ENCODE peak calls at places on chromosomes 1 and 21, in eight cellular contexts. L is ELR; U is endothelial cell of umbilical vein; Q is CD8-positive, alpha-beta T cell; B is foreskin keratinocyte; K is GM03348; T is activated CD4-positive, alpha-beta T cell treated with anti-CD3 and anti-CD28 coated beads, Interleukin-2, amount 50 U/mL, for 1 hour; D is T1000. G is an unnamed sample.

GRCh38 chr1:30856260-30856790 is 52.2 kb downstream of the SDC3 start:
- DNase-seq in L (no peak), U (no peak), Q (no peak), B (no peak), K (peak), T (no peak), D (no peak), G (no peak)

GRCh38 chr1:212037900-212038299 is 2.4 kb downstream of the DTL start:
- DNase-seq in L (peak), U (no peak), Q (no peak), B (no peak), K (no peak), T (no peak), D (no peak), G (no peak)

GRCh38 chr1:193408782-193409293 is 222.4 kb upstream of the B3GALT2 start:
- DNase-seq in L (peak), U (peak), Q (no peak), B (peak), K (no peak), T (peak), D (peak), G (peak)

GRCh38 chr1:113747376-113747775 is 11.9 kb downstream of the PHTF1 start:
- DNase-seq in L (peak), U (no peak), Q (no peak), B (peak), K (peak), T (no peak), D (no peak), G (peak)

GRCh38 chr21:42337830-42338729 is 12.7 kb downstream of the TFF2 start:
- DNase-seq in L (peak), U (peak), Q (peak), B (peak), K (no peak), T (peak), D (no peak), G (no peak)

GRCh38 chr1:236535190-236535589 is 11.4 kb downstream of the LGALS8 start:
- DNase-seq in L (no peak), U (no peak), Q (no peak), B (no peak), K (no peak), T (no peak), D (no peak), G (no peak)

GRCh38 chr1:211324992-211325775 is 1.4 kb upstream of the TRAF5 start:
- DNase-seq in L (no peak), U (no peak), Q (no peak), B (no peak), K (no peak), T (no peak), D (no peak), G (no peak)

GRCh38 chr21:44755227-44755626 is 43.9 kb upstream of the TSPEAR start:
- DNase-seq in L (peak), U (peak), Q (no peak), B (no peak), K (no peak), T (no peak), D (no peak), G (no peak)

GRCh38 chr1:30895382-30895941 is 13.1 kb downstream of the SDC3 start:
- DNase-seq in L (no peak), U (no peak), Q (no peak), B (no peak), K (no peak), T (no peak), D (no peak), G (no peak)

GRCh38 chr1:182196897-182197546 is 135.5 kb upstream of the ZNF648 start:
- DNase-seq in L (no peak), U (no peak), Q (no peak), B (no peak), K (no peak), T (no peak), D (no peak), G (no peak)

GRCh38 chr1:153937331-153937730 is 9.2 kb downstream of the DENND4B start:
- DNase-seq in L (no peak), U (no peak), Q (no peak), B (no peak), K (no peak), T (no peak), D (no peak), G (no peak)

GRCh38 chr1:208081972-208082371 is 162.2 kb downstream of the PLXNA2 start:
- DNase-seq in L (no peak), U (no peak), Q (no peak), B (no peak), K (no peak), T (peak), D (no peak), G (no peak)

GRCh38 chr1:232473319-232473718 is 156.6 kb downstream of the SIPA1L2 start:
- DNase-seq in L (peak), U (no peak), Q (no peak), B (no peak), K (peak), T (no peak), D (no peak), G (peak)

GRCh38 chr1:26358411-26359384 is 4.8 kb upstream of the CRYBG2 start:
- DNase-seq in L (peak), U (no peak), Q (peak), B (peak), K (no peak), T (peak), D (no peak), G (no peak)

GRCh38 chr1:8939362-8939995 is 6.2 kb upstream of the CA6 start:
- DNase-seq in L (peak), U (no peak), Q (no peak), B (peak), K (no peak), T (no peak), D (no peak), G (peak)

GRCh38 chr1:58441699-58442098 is 104.8 kb downstream of the OMA1 start:
- DNase-seq in L (no peak), U (no peak), Q (no peak), B (no peak), K (no peak), T (no peak), D (no peak), G (no peak)

GRCh38 chr1:49294539-49294938 is 517.8 kb upstream of the BEND5 start:
- DNase-seq in L (no peak), U (no peak), Q (no peak), B (no peak), K (no peak), T (no peak), D (no peak), G (no peak)

GRCh38 chr21:44831227-44831626 is 13.4 kb upstream of the SUMO3 start:
- DNase-seq in L (no peak), U (no peak), Q (no peak), B (no peak), K (no peak), T (no peak), D (no peak), G (no peak)

GRCh38 chr1:180504186-180504585 is 1.8 kb upstream of the ACBD6 start:
- DNase-seq in L (no peak), U (no peak), Q (no peak), B (no peak), K (no peak), T (no peak), D (no peak), G (no peak)

GRCh38 chr1:18875107-18875795 is 15.8 kb upstream of the TAS1R2 start:
- DNase-seq in L (peak), U (peak), Q (peak), B (peak), K (peak), T (peak), D (peak), G (peak)

GRCh38 chr1:201408815-201409200 is 9.7 kb upstream of the LAD1 start:
- DNase-seq in L (no peak), U (no peak), Q (no peak), B (no peak), K (no peak), T (no peak), D (no peak), G (no peak)

GRCh38 chr1:200535605-200536004 is 84.9 kb downstream of the KIF14 start:
- DNase-seq in L (peak), U (peak), Q (peak), B (peak), K (no peak), T (peak), D (no peak), G (peak)

GRCh38 chr1:151992345-151993083 is 1.1 kb downstream of the S100A10 start:
- DNase-seq in L (peak), U (peak), Q (peak), B (peak), K (peak), T (peak), D (peak), G (peak)

GRCh38 chr1:83508485-83509151 is 490.3 kb downstream of the TTLL7 start:
- DNase-seq in L (no peak), U (no peak), Q (peak), B (no peak), K (peak), T (peak), D (no peak), G (no peak)

GRCh38 chr21:45531393-45532215 is 10.6 kb downstream of the SLC19A1 start:
- DNase-seq in L (no peak), U (no peak), Q (peak), B (no peak), K (no peak), T (no peak), D (no peak), G (no peak)

GRCh38 chr1:206461602-206462455 is 8.4 kb upstream of the IKBKE start:
- DNase-seq in L (peak), U (peak), Q (peak), B (peak), K (peak), T (peak), D (peak), G (no peak)

GRCh38 chr1:86546787-86547221 is at the start of gene CLCA4:
- DNase-seq in L (no peak), U (peak), Q (no peak), B (peak), K (no peak), T (no peak), D (no peak), G (no peak)

G was measured in HS-27A.